ENCODE peak calls at places on chromosome 4, in five cellular contexts. J is neural progenitor cell, B is fibroblast of lung, W is heart left ventricle, I is body of pancreas. T is an unnamed sample.

GRCh38 chr4:159206427-159206871 is 103.6 kb downstream of the RAPGEF2 start:
- DNase-seq in W (no peak), B (peak; percentile 69), I (no peak), J (no peak), T (no peak)

GRCh38 chr4:57055873-57056272 is 54.3 kb downstream of the IGFBP7 start:
- DNase-seq in W (peak; percentile 44), I (no peak), J (no peak), B (no peak), T (no peak)

GRCh38 chr4:3256230-3257124 is 7.5 kb downstream of the MSANTD1 start:
- DNase-seq in I (no peak), B (no peak), J (no peak), W (no peak), T (no peak)

GRCh38 chr4:182886768-182887167 is 30.4 kb downstream of the DCTD start:
- DNase-seq in B (no peak), J (no peak), W (no peak), I (no peak), T (no peak)

GRCh38 chr4:88008133-88008621 is 742 bp downstream of the PKD2 start:
- DNase-seq in W (peak; percentile 47), B (peak; percentile 64), I (peak; percentile 35), J (peak; percentile 75), T (peak; percentile 46)

GRCh38 chr4:104451573-104451972 is 43.1 kb downstream of the CXXC4 start:
- DNase-seq in B (peak; percentile 33), J (peak; percentile 9), I (peak; percentile 15), W (no peak), T (no peak)

GRCh38 chr4:152165851-152166250 is 370.0 kb downstream of the FBXW7 start:
- DNase-seq in W (no peak), B (peak; percentile 23), J (no peak), I (no peak), T (no peak)

GRCh38 chr4:136241221-136241986 is 1290.9 kb downstream of the PCDH18 start:
- DNase-seq in B (peak; percentile 82), W (no peak), J (peak; percentile 33), I (no peak), T (no peak)

GRCh38 chr4:113435893-113436292 is 325.6 kb downstream of the CAMK2D start:
- DNase-seq in J (no peak), B (peak; percentile 94), W (peak; percentile 71), I (no peak), T (no peak)

GRCh38 chr4:36332782-36333131 is 51.3 kb downstream of the DTHD1 start:
- DNase-seq in J (no peak), I (no peak), B (no peak), W (no peak), T (no peak)

GRCh38 chr4:114378306-114378903 is 220.2 kb upstream of the UGT8 start:
- DNase-seq in J (no peak), B (peak; percentile 53), W (no peak), I (no peak), T (no peak)

GRCh38 chr4:105543881-105544280 is 8.5 kb upstream of the ARHGEF38 start:
- DNase-seq in I (no peak), J (no peak), W (no peak), B (no peak), T (no peak)

GRCh38 chr4:1571986-1572385 is 112.1 kb downstream of the FAM53A start:
- DNase-seq in B (no peak), I (no peak), J (peak; percentile 54), W (no peak), T (no peak)

GRCh38 chr4:144591401-144591800 is 54.6 kb upstream of the HHIP start:
- DNase-seq in B (peak; percentile 83), J (no peak), W (no peak), I (no peak), T (no peak)

GRCh38 chr4:182528819-182529218 is 285.6 kb downstream of the TENM3 start:
- DNase-seq in J (no peak), W (no peak), B (no peak), I (no peak), T (no peak)

GRCh38 chr4:145843148-145843547 is 95.5 kb downstream of the ZNF827 start:
- DNase-seq in W (no peak), B (peak; percentile 84), J (no peak), I (no peak), T (no peak)

GRCh38 chr4:129014566-129015509 is 78.5 kb downstream of the SCLT1 start:
- DNase-seq in I (no peak), J (no peak), B (peak; percentile 45), W (no peak), T (no peak)

GRCh38 chr4:9792381-9792780 is 10.9 kb downstream of the DRD5 start:
- DNase-seq in W (no peak), B (no peak), I (no peak), J (no peak), T (no peak)

GRCh38 chr4:126230244-126230643 is 915.5 kb downstream of the FAT4 start:
- DNase-seq in B (no peak), I (no peak), W (no peak), J (no peak), T (no peak)

GRCh38 chr4:100754741-100755140 is 236.9 kb upstream of the EMCN start:
- DNase-seq in W (no peak), J (no peak), B (no peak), I (no peak), T (no peak)

DNA sequence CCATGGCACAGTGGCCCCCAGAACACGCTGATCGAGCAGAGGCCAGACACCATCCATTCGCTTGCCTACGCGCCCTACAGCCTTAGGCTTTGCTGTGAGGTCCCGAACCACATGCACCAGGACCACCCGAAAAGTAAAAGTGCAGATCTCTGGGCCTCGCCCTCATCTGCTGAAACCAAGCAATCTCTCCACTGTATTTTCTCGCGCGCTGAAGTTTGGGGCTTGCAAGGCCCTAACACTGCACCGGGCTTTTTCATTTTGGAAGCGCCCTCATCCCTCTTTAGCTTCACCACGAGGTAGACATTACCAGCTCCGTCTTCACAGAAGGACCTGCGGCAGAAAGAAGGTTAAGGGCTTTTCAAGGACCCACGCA is 21.2 kb downstream of the NKX3-2 start:
- DNase-seq in W (no peak), I (no peak), J (no peak), B (no peak), T (no peak)
- H3K27ac ChIP-seq in W (no peak overlapping the region), I (no peak overlapping the region), J (no peak overlapping the region), B (no peak overlapping the region), T (no peak overlapping the region)

DNA sequence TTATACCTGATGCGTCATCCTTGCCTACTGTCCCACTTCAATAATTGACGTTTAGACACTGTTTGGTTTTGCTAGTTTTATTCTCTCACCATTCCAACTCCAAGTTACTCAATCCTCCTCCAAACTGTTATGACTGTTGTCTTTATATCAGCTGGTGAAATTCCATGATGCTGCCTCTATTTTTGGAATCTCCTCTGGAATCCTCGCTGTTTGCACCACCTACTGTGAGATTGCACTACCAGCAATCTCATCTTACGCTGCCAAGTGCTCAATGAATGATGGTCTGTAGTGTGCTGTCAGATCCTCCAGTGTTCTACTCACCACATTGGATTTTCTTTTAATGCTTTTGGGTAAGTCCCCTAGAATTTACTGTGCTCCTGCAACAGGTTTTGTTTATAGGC is 13.2 kb upstream of the PCDH18 start:
- DNase-seq in B (peak; percentile 90), I (no peak), J (peak; percentile 49), W (no peak), T (no peak)
- TF ChIP-seq CTCF in B (no peak), I (no peak), J (no peak), W (no peak), T (no peak)

GRCh38 chr4:110617095-110617494 is 5.8 kb downstream of the PITX2 start:
- DNase-seq in I (no peak), B (no peak), W (no peak), J (no peak), T (no peak)
- H3K4me3 ChIP-seq in I (no peak overlapping the region), B (no peak overlapping the region), W (no peak overlapping the region), J (no peak overlapping the region), T (no peak overlapping the region)

GRCh38 chr4:134948110-134948642 is 746.6 kb upstream of the PABPC4L start:
- DNase-seq in W (no peak), B (no peak), I (no peak), J (no peak), T (no peak)

DNA sequence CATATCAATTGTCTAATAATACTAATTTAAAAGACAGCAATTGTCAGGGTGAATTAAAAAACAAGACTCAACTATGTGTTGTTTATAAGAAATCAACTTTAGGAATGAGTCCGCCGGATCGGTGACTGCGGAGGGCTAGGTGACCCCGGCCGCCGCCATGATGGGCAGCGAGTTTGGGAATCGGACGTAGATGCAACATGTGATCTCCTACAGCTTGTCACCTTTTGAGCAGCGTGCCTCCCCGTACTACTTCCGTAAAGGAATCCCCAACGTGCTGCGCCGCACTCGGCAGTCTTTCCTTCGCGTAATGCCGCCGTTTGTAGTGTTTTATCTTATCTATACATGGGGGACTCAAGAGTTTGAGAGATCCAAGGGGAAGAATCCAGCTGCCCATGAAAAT is 742.5 kb upstream of the PABPC4L start:
- DNase-seq in I (no peak), B (no peak), J (no peak), W (no peak), T (no peak)
- H3K27ac ChIP-seq in I (no peak overlapping the region), B (no peak overlapping the region), J (no peak overlapping the region), W (no peak overlapping the region), T (no peak overlapping the region)

GRCh38 chr4:85151786-85152185 is 185.3 kb upstream of the WDFY3 start:
- DNase-seq in W (no peak), B (no peak), I (no peak), J (no peak), T (no peak)

GRCh38 chr4:85151349-85151748 is 184.9 kb upstream of the WDFY3 start:
- DNase-seq in I (no peak), J (no peak), B (no peak), W (no peak), T (no peak)

GRCh38 chr4:85149656-85150055 is 183.2 kb upstream of the WDFY3 start:
- DNase-seq in W (no peak), B (peak; percentile 31), J (no peak), I (no peak), T (no peak)

GRCh38 chr4:85152490-85152889 is 186.0 kb upstream of the WDFY3 start:
- DNase-seq in I (no peak), J (no peak), W (no peak), B (no peak), T (no peak)

DNA sequence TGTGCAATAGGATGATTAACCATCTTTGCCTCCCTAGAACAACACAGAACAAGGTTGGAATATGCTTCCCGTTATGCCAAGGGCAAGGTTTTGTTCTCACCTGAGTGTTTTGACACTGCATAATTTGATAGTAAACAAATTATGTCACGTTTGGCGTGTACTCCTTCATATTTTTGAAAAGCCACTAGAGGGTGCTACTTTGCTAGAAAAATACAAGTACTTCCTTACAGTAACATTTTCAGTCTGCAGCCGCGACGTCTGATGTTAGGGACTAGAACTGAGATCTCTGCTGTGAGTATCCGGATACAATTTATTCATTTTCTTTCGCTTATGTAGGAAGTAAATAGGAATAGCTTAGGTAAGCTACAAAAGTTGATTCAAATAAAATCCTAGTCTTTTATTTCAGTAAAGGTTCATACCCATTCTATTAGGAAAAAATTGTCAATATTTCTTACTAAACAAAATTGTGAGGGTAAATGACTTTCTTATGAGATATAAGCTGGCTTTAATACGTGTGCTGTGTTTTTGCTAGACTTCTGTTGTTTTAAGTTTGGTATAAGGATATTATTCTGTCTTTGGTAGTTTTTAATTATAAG is 181.1 kb upstream of the WDFY3 start:
- DNase-seq in W (peak; percentile 59), B (peak; percentile 56), I (peak; percentile 58), J (peak; percentile 69), T (peak; percentile 56)
- TF ChIP-seq CTCF in W (peak; percentile 75), B (peak; percentile 52), I (peak; percentile 70), J (peak; percentile 75), T (peak; percentile 86)

DNA sequence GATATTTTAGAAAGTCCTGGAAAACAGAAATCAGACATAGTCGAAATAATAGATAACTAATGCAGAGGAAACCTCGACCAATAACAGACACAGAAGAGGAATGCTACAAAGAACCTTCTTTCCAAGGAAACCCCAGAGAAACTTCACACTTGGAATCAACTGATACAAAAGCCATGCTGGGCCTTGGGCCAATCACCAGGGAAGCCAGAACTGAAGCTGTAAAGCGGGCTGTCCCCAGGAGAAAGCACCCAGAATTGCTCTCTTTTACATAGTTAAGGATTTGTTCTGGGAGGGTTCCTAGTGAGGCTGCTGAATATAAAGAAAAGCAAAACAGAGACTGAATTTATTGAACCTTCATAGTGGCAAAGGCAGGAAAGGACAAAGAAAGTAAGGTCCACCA is 100.5 kb downstream of the PRDM5 start:
- DNase-seq in B (no peak), J (no peak), I (no peak), W (no peak), T (no peak)
- H3K4me3 ChIP-seq in B (no peak overlapping the region), J (no peak overlapping the region), I (no peak overlapping the region), W (no peak overlapping the region), T (no peak overlapping the region)